ENCODE peak calls at places on chromosomes 12 and 14, in seven cellular contexts. B, D, O, Q, W, H and J are unnamed samples.

GRCh38 chr12:68451261-68452091 is 119.3 kb upstream of the MDM1 start:
- DNase-seq in B (no peak), D (no peak), O (no peak), Q (no peak), W (peak; percentile 88), H (no peak), J (peak; percentile 4)

GRCh38 chr12:122471324-122472226 is 29.2 kb downstream of the ZCCHC8 start:
- DNase-seq in B (peak; percentile 51), D (peak; percentile 77), O (peak; percentile 58), Q (no peak), W (no peak), H (peak; percentile 25), J (no peak)

GRCh38 chr12:31572900-31573299 is 18.0 kb downstream of the DENND5B start:
- DNase-seq in B (no peak), D (no peak), O (no peak), Q (no peak), W (no peak), H (no peak), J (no peak)

GRCh38 chr12:18810537-18811253 is 72.8 kb downstream of the CAPZA3 start:
- DNase-seq in B (no peak), D (no peak), O (no peak), Q (no peak), W (no peak), H (no peak), J (no peak)

GRCh38 chr12:5498081-5498480 is 66.2 kb downstream of the NTF3 start:
- DNase-seq in B (no peak), D (no peak), O (no peak), Q (no peak), W (no peak), H (no peak), J (no peak)

GRCh38 chr14:101506921-101507300 is 54.4 kb upstream of the DIO3 start:
- DNase-seq in B (no peak), D (no peak), O (no peak), Q (no peak), W (no peak), H (no peak), J (no peak)

GRCh38 chr12:66159088-66159487 is 10.7 kb downstream of the TMBIM4 start:
- DNase-seq in B (no peak), D (no peak), O (no peak), Q (no peak), W (no peak), H (no peak), J (no peak)

GRCh38 chr12:10153271-10154144 is 18.4 kb downstream of the OLR1 start:
- DNase-seq in B (peak; percentile 44), D (peak; percentile 16), O (peak; percentile 64), Q (peak; percentile 61), W (no peak), H (peak; percentile 37), J (peak; percentile 27)

GRCh38 chr12:65494537-65494936 is 216.1 kb downstream of the MSRB3 start:
- DNase-seq in B (no peak), D (peak; percentile 22), O (no peak), Q (no peak), W (no peak), H (no peak), J (no peak)

GRCh38 chr12:131323879-131324278 is 370.2 kb downstream of the ADGRD1 start:
- DNase-seq in B (no peak), D (no peak), O (no peak), Q (no peak), W (no peak), H (no peak), J (no peak)

GRCh38 chr14:55301722-55302121 is 30.5 kb downstream of the FBXO34 start:
- DNase-seq in B (no peak), D (peak; percentile 28), O (peak; percentile 31), Q (no peak), W (no peak), H (no peak), J (no peak)

GRCh38 chr12:118307069-118307954 is 65.4 kb downstream of the TAOK3 start:
- DNase-seq in B (no peak), D (no peak), O (no peak), Q (no peak), W (peak; percentile 69), H (no peak), J (no peak)

GRCh38 chr14:61780125-61780524 is 17.9 kb downstream of the SNAPC1 start:
- DNase-seq in B (no peak), D (no peak), O (no peak), Q (no peak), W (no peak), H (no peak), J (no peak)

GRCh38 chr12:12046401-12046800 is 24.3 kb upstream of the BCL2L14 start:
- DNase-seq in B (no peak), D (no peak), O (peak; percentile 26), Q (no peak), W (no peak), H (no peak), J (no peak)
- TF ChIP-seq POLR2AphosphoS5 in B (no peak), D (no peak), O (no peak), Q (no peak), W (no peak), H (no peak), J (no peak)

GRCh38 chr14:104473649-104474574 is 105.7 kb upstream of the C14orf180 start:
- DNase-seq in B (no peak), D (no peak), O (no peak), Q (no peak), W (no peak), H (no peak), J (no peak)

GRCh38 chr14:104472073-104472472 is 107.5 kb upstream of the C14orf180 start:
- DNase-seq in B (no peak), D (no peak), O (no peak), Q (no peak), W (no peak), H (no peak), J (no peak)

GRCh38 chr14:104471114-104471513 is 108.5 kb upstream of the C14orf180 start:
- DNase-seq in B (no peak), D (no peak), O (no peak), Q (no peak), W (no peak), H (no peak), J (no peak)

GRCh38 chr14:104473244-104473565 is 106.4 kb upstream of the C14orf180 start:
- DNase-seq in B (no peak), D (no peak), O (no peak), Q (peak; percentile 31), W (no peak), H (no peak), J (no peak)

GRCh38 chr14:104472536-104473243 is 106.9 kb upstream of the C14orf180 start:
- DNase-seq in B (no peak), D (no peak), O (no peak), Q (no peak), W (no peak), H (no peak), J (no peak)
- TF ChIP-seq TAF1 in B (no peak), D (no peak), O (no peak), Q (no peak), W (no peak), H (no peak), J (no peak)

DNA sequence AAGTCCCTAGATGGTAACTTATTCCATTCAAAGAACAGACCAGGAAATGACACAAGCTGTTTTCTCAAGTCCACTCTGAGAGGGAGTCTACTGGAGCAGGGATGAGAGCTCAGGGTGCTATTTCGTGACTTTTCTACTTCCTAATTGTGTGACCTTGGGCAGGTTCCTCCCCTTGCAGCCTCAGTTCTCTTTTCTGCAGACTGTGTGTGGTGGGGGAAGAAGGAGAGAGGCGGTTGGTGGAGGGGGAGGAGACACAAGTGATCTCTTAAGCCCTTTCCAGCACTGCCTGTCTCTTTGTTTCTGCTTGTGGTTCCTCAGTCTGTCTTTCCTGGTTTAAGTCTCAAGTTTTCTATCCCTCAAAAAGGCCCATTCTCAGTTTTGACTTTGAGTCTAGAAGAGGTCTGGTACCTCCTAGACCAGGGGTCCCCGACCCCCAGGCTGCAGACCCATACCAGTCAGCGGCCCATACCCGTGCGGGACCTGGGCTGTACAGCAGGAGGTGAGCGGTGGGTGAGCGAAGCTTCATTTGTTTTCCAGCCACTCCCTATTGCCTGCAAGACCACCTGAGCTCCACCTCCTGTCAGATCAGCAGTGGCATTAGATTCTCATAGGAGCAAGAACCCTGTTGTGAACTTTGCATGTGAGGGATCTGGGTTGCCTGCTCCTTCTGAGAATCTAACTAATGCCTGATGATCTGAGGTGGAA is 10.7 kb downstream of the FGF6 start:
- DNase-seq in B (no peak), D (no peak), O (no peak), Q (no peak), W (no peak), H (no peak), J (no peak)
- TF ChIP-seq POLR2AphosphoS5 in B (no peak), D (no peak), O (no peak), Q (no peak), W (no peak), H (no peak), J (no peak)

GRCh38 chr14:75317148-75317547 is 38.5 kb downstream of the FOS start:
- DNase-seq in B (no peak), D (no peak), O (no peak), Q (no peak), W (no peak), H (no peak), J (no peak)
- TF ChIP-seq TAF1 in B (no peak), D (no peak), O (no peak), Q (no peak), W (no peak), H (no peak), J (no peak)

DNA sequence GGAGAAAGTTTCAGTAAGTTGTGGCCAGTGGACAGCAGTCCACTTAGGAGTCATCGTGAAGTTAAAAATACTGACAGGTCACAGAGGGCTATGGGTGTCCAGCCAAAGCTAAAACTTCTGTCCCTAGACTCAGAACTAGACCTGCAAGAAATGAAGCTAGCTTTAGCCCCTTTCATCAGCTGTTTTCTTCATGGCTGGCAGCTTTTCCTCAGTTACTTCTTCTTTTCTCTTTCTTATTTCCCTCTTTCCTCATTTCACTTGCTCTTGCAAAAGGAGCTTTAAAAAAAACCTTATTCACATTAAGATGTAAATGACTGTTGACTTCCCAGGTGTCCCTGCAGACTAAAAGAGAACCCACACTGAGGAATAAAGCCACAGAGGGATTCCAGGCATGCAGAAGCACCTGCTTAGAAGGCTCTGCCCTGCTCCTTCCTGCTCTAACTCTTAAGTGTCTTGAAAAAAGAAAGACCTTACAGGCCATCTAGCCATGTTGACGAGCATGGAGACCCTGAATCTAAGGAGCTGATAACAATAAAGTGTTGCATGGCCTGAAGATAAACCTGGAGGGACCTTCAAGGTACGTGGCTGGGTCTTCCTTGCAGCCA is 69.7 kb upstream of the CCND2 start:
- DNase-seq in B (no peak), D (no peak), O (no peak), Q (peak; percentile 38), W (no peak), H (no peak), J (no peak)
- TF ChIP-seq POLR2AphosphoS5 in B (no peak), D (no peak), O (no peak), Q (peak; percentile 29), W (no peak), H (no peak), J (no peak)

GRCh38 chr12:109759076-109759420 is 45.4 kb downstream of the FAM222A start:
- DNase-seq in B (no peak), D (no peak), O (peak; percentile 26), Q (no peak), W (no peak), H (no peak), J (no peak)
- TF ChIP-seq TAF1 in B (no peak), D (no peak), O (no peak), Q (no peak), W (no peak), H (no peak), J (no peak)